ENCODE peak calls at places on chromosomes 12 and 14, in four cellular contexts. N, H, X and R are unnamed samples.

GRCh38 chr12:131941987-131942341 is 7.8 kb upstream of the EP400 start:
- DNase-seq in X (no peak), H (no peak), N (no peak), R (no peak)

GRCh38 chr12:109393437-109394345 is 46.0 kb downstream of the MYO1H start:
- DNase-seq in N (peak), X (peak), H (peak), R (peak)

GRCh38 chr12:114812858-114813761 is 129.1 kb upstream of the TBX3 start:
- DNase-seq in H (peak), N (peak), X (peak), R (peak)

GRCh38 chr14:101977311-101978071 is 13.1 kb downstream of the DYNC1H1 start:
- DNase-seq in N (peak), H (no peak), X (no peak), R (peak)

GRCh38 chr14:97602438-97603117 is 805.4 kb downstream of the VRK1 start:
- DNase-seq in H (no peak), X (no peak), N (no peak), R (no peak)

GRCh38 chr12:49750027-49750977 is 8.9 kb downstream of the TMBIM6 start:
- DNase-seq in H (no peak), X (peak), N (peak), R (peak)

GRCh38 chr12:96472384-96472783 is 17.0 kb upstream of the CFAP54 start:
- DNase-seq in H (no peak), N (peak), X (no peak), R (no peak)

GRCh38 chr12:40697566-40698257 is 5.5 kb downstream of the CNTN1 start:
- DNase-seq in H (peak), N (no peak), X (no peak), R (no peak)

GRCh38 chr12:96070670-96071279 is 35.4 kb upstream of the LTA4H start:
- DNase-seq in N (peak), H (no peak), X (no peak), R (peak)

GRCh38 chr12:14993537-14994266 is 20.9 kb downstream of the PDE6H start:
- DNase-seq in N (peak), X (peak), H (no peak), R (peak)

GRCh38 chr12:52455818-52456217 is 3.9 kb upstream of the KRT6B start:
- DNase-seq in N (peak), H (no peak), X (no peak), R (peak)

GRCh38 chr12:116592116-116592637 is 33.0 kb downstream of the MAP1LC3B2 start:
- DNase-seq in H (peak), X (peak), N (peak), R (no peak)

GRCh38 chr12:49335118-49335954 is 1.7 kb downstream of the C1QL4 start:
- DNase-seq in N (no peak), H (no peak), X (no peak), R (no peak)

GRCh38 chr14:81311816-81312215 is 88.3 kb downstream of the STON2 start:
- DNase-seq in N (peak), H (no peak), X (no peak), R (peak)

GRCh38 chr14:101064718-101065117 is 161.2 kb upstream of the RTL1 start:
- DNase-seq in X (no peak), N (no peak), H (no peak), R (no peak)

GRCh38 chr12:27052176-27052575 is 29.8 kb downstream of the MED21 start:
- DNase-seq in H (no peak), X (no peak), N (no peak), R (no peak)

GRCh38 chr14:100278702-100279101 is 27.5 kb downstream of the SLC25A29 start:
- DNase-seq in N (peak), X (no peak), H (peak), R (peak)

GRCh38 chr14:21074398-21075272 is 4.5 kb downstream of the ARHGEF40 start:
- DNase-seq in H (no peak), X (no peak), N (no peak), R (no peak)

GRCh38 chr14:68468437-68469207 is 324.2 kb downstream of the ZFP36L1 start:
- DNase-seq in N (peak), X (peak), H (no peak), R (peak)

GRCh38 chr14:64979336-64980074 is 7.2 kb upstream of the FNTB start:
- DNase-seq in N (no peak), H (no peak), X (peak), R (peak)

GRCh38 chr12:130715996-130716917 is at the start of gene RIMBP2:
- DNase-seq in H (peak), X (peak), N (no peak), R (peak)

GRCh38 chr12:104219908-104220404 is 4.4 kb downstream of the TXNRD1 start:
- DNase-seq in N (peak), H (peak), X (peak), R (peak)

GRCh38 chr12:52149182-52149641 is 42.6 kb downstream of the KRT80 start:
- DNase-seq in N (no peak), H (no peak), X (no peak), R (peak)

GRCh38 chr12:54044425-54045093 is 9.1 kb upstream of the HOXC4 start:
- DNase-seq in N (no peak), X (no peak), H (no peak), R (no peak)

GRCh38 chr12:67968316-67968715 is 20.9 kb upstream of the IFNG-AS1 start:
- DNase-seq in H (no peak), N (no peak), X (no peak), R (no peak)

GRCh38 chr14:35355981-35356839 is 48.3 kb downstream of the NFKBIA start:
- DNase-seq in H (no peak), N (peak), X (peak), R (peak)

GRCh38 chr12:73452672-73453469 is 1084.8 kb upstream of the ATXN7L3B start:
- DNase-seq in N (no peak), H (no peak), X (no peak), R (no peak)

GRCh38 chr12:113443030-113443539 is 20.9 kb downstream of the SDSL start:
- DNase-seq in N (no peak), X (no peak), H (no peak), R (no peak)

GRCh38 chr14:35285168-35285990 is 6.8 kb upstream of the PSMA6 start:
- DNase-seq in N (no peak), H (no peak), X (no peak), R (no peak)

GRCh38 chr12:115440438-115440837 is 756.5 kb upstream of the TBX3 start:
- DNase-seq in H (no peak), N (peak), X (peak), R (peak)

GRCh38 chr12:91143241-91143640 is 31.9 kb upstream of the LUM start:
- DNase-seq in H (no peak), X (no peak), N (peak), R (no peak)

DNA sequence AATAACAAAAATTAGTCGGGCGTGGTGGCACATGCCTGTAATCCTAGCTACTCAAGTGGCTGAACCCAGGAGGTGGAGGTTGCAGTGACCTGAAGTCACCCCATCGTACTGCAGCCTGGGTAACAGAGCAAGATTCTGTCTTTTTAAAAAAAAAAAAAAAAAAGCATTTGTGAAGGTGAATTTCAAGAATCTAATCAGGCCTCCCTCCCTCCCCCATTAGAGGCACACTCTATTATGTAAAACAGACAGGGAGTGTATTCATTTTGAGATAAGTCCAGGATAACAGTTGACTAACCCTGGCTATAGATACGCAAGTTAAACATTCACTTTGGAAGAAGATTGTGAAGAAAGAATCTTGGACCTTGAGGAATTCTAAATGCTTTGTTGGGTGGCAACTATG is 2.9 kb downstream of the RESF1 start:
- DNase-seq in X (peak), N (no peak), H (no peak), R (no peak)
- H3K4me3 ChIP-seq in X (no peak), N (peak), H (no peak), R (peak)

DNA sequence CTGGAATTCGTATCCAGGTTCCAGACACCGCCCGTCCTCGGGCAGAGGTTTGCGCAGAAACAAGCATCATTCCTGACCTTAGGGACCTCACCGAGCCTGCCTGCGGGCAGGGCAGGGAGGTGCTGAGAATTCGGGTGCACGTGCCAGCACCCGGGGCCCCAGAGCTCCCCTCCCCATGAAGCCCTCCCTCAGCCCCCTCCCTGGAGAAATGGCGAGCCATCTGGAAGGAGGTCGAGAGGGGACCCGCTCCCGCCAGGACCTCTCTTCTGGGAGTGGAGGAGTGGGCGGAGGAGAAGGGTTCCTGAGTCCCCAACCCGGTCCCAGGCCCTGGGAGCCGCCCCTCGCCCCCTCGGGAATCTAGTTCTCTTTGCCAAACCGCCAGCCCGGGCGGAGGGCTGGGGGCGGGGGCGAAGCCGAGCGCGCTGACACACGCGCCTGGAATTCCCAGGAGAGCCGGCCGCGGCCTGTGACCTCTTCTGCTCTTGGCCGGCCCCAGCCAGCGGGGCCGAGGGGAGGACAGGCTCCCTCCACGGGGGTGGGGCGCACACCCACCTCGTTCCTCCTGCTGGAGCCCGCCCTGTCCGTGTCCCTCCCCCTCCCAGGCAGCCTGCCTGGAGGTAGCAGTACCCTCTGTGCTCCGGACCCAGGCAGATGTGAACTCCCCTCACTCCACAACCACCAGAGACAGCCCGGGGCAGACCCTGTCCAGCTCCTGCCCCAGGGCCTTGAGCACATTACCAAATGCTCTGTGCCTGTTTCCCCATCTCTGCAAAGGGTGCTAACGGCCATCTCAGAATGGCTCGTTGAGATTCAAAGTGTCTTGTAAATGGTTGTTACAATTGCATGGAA is 23.0 kb upstream of the GPR132 start:
- DNase-seq in N (peak), X (peak), H (no peak), R (peak)
- H3K4me3 ChIP-seq in N (peak), X (no peak), H (peak), R (peak)

DNA sequence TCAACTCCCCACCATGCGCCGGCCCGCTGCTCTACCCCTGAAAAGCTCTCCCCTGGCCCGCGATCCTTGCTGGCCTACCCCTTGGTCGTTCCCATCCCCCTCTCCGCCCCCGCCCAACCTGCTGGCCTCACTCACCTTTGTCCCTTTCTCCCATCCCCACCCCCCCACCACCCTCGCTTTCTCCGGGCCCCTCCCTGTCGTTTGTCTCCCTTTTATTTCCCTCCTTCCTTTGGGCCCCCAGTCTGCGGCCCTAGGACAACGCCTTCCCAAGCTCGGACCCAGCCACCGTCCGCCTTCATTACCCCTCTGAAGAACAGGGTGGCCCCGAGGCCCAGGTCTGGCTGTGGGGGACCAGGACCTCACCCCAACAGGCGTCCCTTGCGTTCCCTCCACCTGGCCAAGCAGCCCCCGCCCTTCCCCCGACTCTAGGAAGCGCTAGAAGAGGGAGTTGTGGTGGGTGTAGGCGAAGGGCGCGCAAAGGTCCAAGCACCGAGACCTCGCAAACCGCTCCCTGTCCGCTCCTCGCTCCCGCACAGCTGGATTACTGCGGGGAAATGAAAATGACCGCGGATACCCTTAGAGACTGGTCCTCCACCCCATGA is 6.9 kb upstream of the SLC7A7 start:
- DNase-seq in H (no peak), X (peak), N (no peak), R (no peak)
- H3K4me3 ChIP-seq in H (peak), X (no peak), N (peak), R (peak)

GRCh38 chr14:89617471-89618291 is 200.6 kb upstream of the FOXN3 start:
- DNase-seq in N (peak), H (peak), X (peak), R (peak)

GRCh38 chr14:89620436-89620835 is 203.4 kb upstream of the FOXN3 start:
- DNase-seq in H (no peak), N (no peak), X (no peak), R (no peak)

GRCh38 chr14:89619616-89620273 is 202.7 kb upstream of the FOXN3 start:
- DNase-seq in H (no peak), X (no peak), N (no peak), R (no peak)

GRCh38 chr14:89618309-89618708 is 201.3 kb upstream of the FOXN3 start:
- DNase-seq in H (no peak), N (peak), X (peak), R (peak)

DNA sequence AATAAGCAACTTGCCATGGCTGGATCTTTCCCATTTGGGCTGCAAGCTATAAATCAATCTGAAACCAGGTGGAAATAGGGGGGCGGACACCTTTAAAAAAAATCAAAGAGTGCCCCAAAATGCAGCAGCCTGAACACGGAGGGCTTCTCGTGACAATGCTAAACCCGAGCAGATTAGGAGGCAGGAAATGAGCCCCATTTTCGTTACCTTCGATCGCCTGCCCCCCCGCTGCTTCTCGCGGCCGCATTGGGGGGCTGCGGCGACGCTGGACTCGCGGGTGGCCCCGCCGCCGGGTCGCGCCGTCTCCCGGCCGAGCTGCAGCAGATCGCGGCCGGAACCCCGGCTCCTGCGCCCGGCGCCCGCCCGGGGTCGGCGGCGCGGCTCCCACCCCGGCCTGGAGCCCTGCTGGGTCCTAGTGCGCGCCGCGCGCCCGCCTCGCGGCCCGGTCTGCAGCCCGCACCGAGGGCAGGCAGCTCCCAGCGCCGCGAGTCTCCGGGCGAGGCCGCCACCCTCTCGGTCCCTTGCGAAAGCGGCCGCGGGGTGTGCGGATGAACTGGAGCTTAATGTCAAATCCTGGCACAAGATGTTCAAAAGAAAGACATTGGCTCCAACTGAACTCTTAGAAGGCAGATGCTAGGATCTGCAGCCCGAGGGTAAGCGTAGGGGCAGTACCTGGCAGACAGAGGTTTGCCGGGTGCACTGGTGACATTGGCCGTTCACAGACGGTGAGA is 202.0 kb upstream of the FOXN3 start:
- DNase-seq in H (peak), N (peak), X (peak), R (peak)
- H3K4me3 ChIP-seq in H (peak), N (peak), X (peak), R (peak)

DNA sequence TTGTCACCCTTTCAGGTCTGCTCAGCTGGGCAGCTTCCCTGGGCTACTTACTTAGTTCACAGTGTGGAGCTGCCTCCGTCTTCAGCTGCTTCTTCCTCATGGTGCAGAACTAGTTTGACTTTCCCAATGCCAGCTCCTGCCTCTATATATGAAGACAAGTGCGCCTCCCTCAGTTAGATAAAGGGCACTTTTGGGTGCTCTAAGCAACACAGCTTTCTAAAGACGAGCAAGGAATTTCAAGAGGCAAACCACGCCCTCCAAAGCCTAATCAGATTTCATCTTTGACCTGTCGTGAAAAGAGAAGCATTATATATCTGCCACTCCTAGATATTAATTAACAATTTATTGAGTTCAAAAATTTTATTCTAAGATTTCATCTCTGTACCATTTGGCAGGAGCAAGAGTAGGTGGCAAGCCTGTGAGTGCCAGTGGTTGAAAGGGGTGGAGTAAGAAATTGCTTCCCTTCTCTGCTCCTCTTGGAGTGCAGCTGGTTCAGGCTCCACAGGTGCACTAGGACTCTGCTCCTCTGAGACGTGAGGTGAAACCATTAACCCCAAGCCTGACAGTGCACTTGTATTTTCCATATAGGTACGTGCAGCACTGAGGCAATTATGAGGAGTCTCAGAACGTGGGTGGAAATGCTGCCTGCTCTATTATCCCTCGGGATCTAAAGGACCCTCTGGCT is 2.1 kb upstream of the SLC11A2 start:
- DNase-seq in H (peak), N (peak), X (peak), R (peak)
- H3K4me3 ChIP-seq in H (no peak), N (no peak), X (no peak), R (no peak)

GRCh38 chr12:119666226-119666808 is 1.6 kb upstream of the PRKAB1 start:
- DNase-seq in N (no peak), H (no peak), X (no peak), R (no peak)
- H3K4me3 ChIP-seq in N (no peak), H (no peak), X (no peak), R (no peak)

GRCh38 chr12:34336619-34337465 is 314.5 kb downstream of the ALG10 start:
- DNase-seq in X (no peak), H (no peak), N (no peak), R (no peak)
- H3K4me3 ChIP-seq in X (no peak), H (no peak), N (no peak), R (no peak)